ENCODE peak calls at places on chromosomes 13 and 19, in nine cellular contexts. O, L, P, E, M, I, C, Y and S are unnamed samples.

GRCh38 chr19:18090545-18091216 is 3.9 kb upstream of the IL12RB1 start:
- DNase-seq in O (no peak), L (no peak), P (no peak), E (no peak), M (no peak), I (no peak), C (peak; percentile 46), Y (peak; percentile 91), S (peak; percentile 21)

GRCh38 chr13:36357692-36358091 is 11.5 kb upstream of the SPART start:
- DNase-seq in O (peak; percentile 7), L (no peak), P (no peak), E (peak; percentile 20), M (no peak), I (peak; percentile 22), C (peak; percentile 10), Y (no peak), S (no peak)

GRCh38 chr19:38388310-38389100 is at the start of gene SPRED3:
- DNase-seq in O (peak; percentile 71), L (no peak), P (no peak), E (peak; percentile 47), M (no peak), I (peak; percentile 39), C (peak; percentile 74), Y (peak; percentile 98), S (peak; percentile 94)

GRCh38 chr19:17097593-17098126 is 22.1 kb downstream of the MYO9B start:
- DNase-seq in O (peak; percentile 24), L (no peak), P (no peak), E (peak; percentile 31), M (no peak), I (peak; percentile 81), C (peak; percentile 66), Y (peak; percentile 87), S (no peak)

GRCh38 chr13:113647351-113648217 is 10.4 kb downstream of the ATP4B start:
- DNase-seq in O (peak; percentile 98), L (peak; percentile 91), P (peak; percentile 59), E (peak; percentile 96), M (peak; percentile 87), I (peak; percentile 96), C (peak; percentile 43), Y (peak; percentile 76), S (peak; percentile 36)

GRCh38 chr13:32622827-32623226 is 36.6 kb downstream of the PDS5B start:
- DNase-seq in O (no peak), L (no peak), P (no peak), E (no peak), M (no peak), I (no peak), C (no peak), Y (no peak), S (no peak)

GRCh38 chr19:1837625-1838105 is 10.6 kb downstream of the REXO1 start:
- DNase-seq in O (no peak), L (no peak), P (no peak), E (no peak), M (no peak), I (peak; percentile 76), C (peak; percentile 47), Y (peak; percentile 99), S (peak; percentile 99)

GRCh38 chr19:10603873-10604459 is 16.9 kb upstream of the AP1M2 start:
- DNase-seq in O (no peak), L (no peak), P (peak; percentile 29), E (peak; percentile 43), M (peak; percentile 65), I (no peak), C (no peak), Y (peak; percentile 83), S (no peak)

GRCh38 chr13:98484289-98485219 is 92.4 kb downstream of the STK24 start:
- DNase-seq in O (peak; percentile 93), L (peak; percentile 80), P (peak; percentile 99), E (peak; percentile 96), M (peak; percentile 95), I (peak; percentile 97), C (peak; percentile 99), Y (peak; percentile 96), S (peak; percentile 80)

GRCh38 chr13:33761744-33762143 is 56.2 kb upstream of the RFC3 start:
- DNase-seq in O (peak; percentile 83), L (no peak), P (peak; percentile 12), E (peak; percentile 35), M (no peak), I (peak; percentile 10), C (peak; percentile 9), Y (peak; percentile 50), S (peak; percentile 17)

GRCh38 chr13:76709851-76710250 is 176.4 kb downstream of the KCTD12 start:
- DNase-seq in O (no peak), L (no peak), P (no peak), E (no peak), M (no peak), I (no peak), C (peak; percentile 73), Y (no peak), S (no peak)

GRCh38 chr19:19464339-19465098 is 50.8 kb downstream of the TSSK6 start:
- DNase-seq in O (peak; percentile 77), L (no peak), P (peak; percentile 37), E (peak; percentile 79), M (no peak), I (peak; percentile 66), C (peak; percentile 71), Y (no peak), S (peak; percentile 85)

GRCh38 chr13:43006893-43007631 is 15.0 kb upstream of the EPSTI1 start:
- DNase-seq in O (peak; percentile 48), L (no peak), P (peak; percentile 42), E (no peak), M (no peak), I (no peak), C (peak; percentile 63), Y (no peak), S (no peak)

GRCh38 chr13:27975579-27976361 is 6.7 kb upstream of the CDX2 start:
- DNase-seq in O (no peak), L (no peak), P (no peak), E (no peak), M (no peak), I (no peak), C (no peak), Y (peak; percentile 63), S (peak; percentile 65)

GRCh38 chr13:27973956-27974662 is 5.0 kb upstream of the CDX2 start:
- DNase-seq in O (no peak), L (no peak), P (no peak), E (no peak), M (peak; percentile 32), I (no peak), C (no peak), Y (peak; percentile 76), S (peak; percentile 51)

GRCh38 chr13:27977476-27978300 is 8.6 kb upstream of the CDX2 start:
- DNase-seq in O (no peak), L (no peak), P (peak; percentile 45), E (no peak), M (no peak), I (no peak), C (peak; percentile 39), Y (peak; percentile 70), S (peak; percentile 84)

GRCh38 chr13:27978301-27978968 is 9.3 kb upstream of the CDX2 start:
- DNase-seq in O (no peak), L (no peak), P (no peak), E (no peak), M (no peak), I (no peak), C (no peak), Y (peak; percentile 66), S (peak; percentile 72)

GRCh38 chr13:27976362-27977177 is 7.5 kb upstream of the CDX2 start:
- DNase-seq in O (no peak), L (no peak), P (no peak), E (no peak), M (no peak), I (no peak), C (no peak), Y (peak; percentile 62), S (no peak)
- H3K27me3 ChIP-seq in O (peaks cover 26% of the 10 kb centered on the region), L (peaks cover 84% of the 10 kb centered on the region), P (peaks cover 77% of the 10 kb centered on the region), E (peaks cover 7% of the 10 kb centered on the region), M (peaks cover 19% of the 10 kb centered on the region), I (peaks cover 84% of the 10 kb centered on the region), C (peaks cover 89% of the 10 kb centered on the region), Y (peaks cover 97% of the 10 kb centered on the region), S (peaks cover 100% of the 10 kb centered on the region)

GRCh38 chr19:43778651-43779050 is 2.1 kb downstream of the KCNN4 start:
- DNase-seq in O (no peak), L (no peak), P (no peak), E (no peak), M (no peak), I (no peak), C (no peak), Y (peak; percentile 75), S (peak; percentile 28)

GRCh38 chr19:43779820-43780219 is 953 bp downstream of the KCNN4 start:
- DNase-seq in O (no peak), L (no peak), P (peak; percentile 49), E (no peak), M (no peak), I (no peak), C (no peak), Y (peak; percentile 73), S (peak; percentile 39)

GRCh38 chr19:43777163-43777700 is 3.5 kb downstream of the KCNN4 start:
- DNase-seq in O (no peak), L (no peak), P (peak; percentile 35), E (peak; percentile 48), M (no peak), I (peak; percentile 34), C (peak; percentile 37), Y (peak; percentile 94), S (peak; percentile 56)

GRCh38 chr19:43780706-43781525 is at the start of gene KCNN4:
- DNase-seq in O (no peak), L (no peak), P (peak; percentile 96), E (no peak), M (no peak), I (no peak), C (peak; percentile 85), Y (peak; percentile 93), S (peak; percentile 56)

DNA sequence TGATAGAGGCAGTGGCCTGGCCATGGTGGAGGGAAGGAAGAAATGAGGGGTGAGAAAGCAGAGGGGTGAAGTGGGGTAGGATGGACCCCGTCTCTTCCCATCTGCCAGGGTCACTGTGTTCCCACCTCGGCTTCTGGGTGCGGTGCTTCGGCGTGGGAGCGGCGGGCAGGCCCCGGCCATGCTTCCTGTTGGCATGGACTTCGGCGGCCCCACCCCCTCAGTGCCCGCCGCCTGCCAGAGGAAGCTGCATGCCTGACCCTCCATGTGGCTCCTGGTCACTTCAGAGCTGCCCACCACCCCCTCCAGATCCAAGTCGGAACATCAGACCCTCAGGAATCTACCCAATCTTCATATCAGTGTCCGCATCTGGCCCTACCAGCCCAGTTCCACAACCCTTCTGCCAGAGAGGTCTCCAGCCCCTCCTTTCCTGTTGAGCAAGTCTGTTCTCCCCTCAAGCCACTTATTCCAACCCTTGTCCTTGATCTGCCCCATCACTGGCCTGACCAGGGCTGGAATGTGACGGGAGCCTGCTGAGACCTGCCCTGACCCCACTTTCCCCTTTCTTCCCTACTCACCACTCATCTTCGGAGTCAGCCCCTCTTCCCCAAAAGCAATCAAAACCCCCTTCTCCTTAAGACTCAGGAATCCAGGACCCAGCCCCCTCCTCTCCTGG is 1.5 kb downstream of the KCNN4 start:
- DNase-seq in O (no peak), L (no peak), P (peak; percentile 51), E (peak; percentile 21), M (no peak), I (no peak), C (no peak), Y (peak; percentile 51), S (peak; percentile 34)
- H3K4me3 ChIP-seq in O (no peak overlapping the region), L (no peak overlapping the region), P (peak overlapping the region; percentile 87), E (no peak overlapping the region), M (no peak overlapping the region), I (no peak overlapping the region), C (peak overlapping the region; percentile 65), Y (peak overlapping the region; percentile 71), S (no peak overlapping the region)

GRCh38 chr19:5526691-5527090 is 41.1 kb downstream of the TINCR start:
- DNase-seq in O (no peak), L (no peak), P (no peak), E (no peak), M (no peak), I (no peak), C (no peak), Y (peak; percentile 22), S (no peak)
- H3K27me3 ChIP-seq in O (no peaks in the 10 kb centered on the region), L (no peaks in the 10 kb centered on the region), P (peaks cover 4% of the 10 kb centered on the region), E (no peaks in the 10 kb centered on the region), M (no peaks in the 10 kb centered on the region), I (no peaks in the 10 kb centered on the region), C (peaks cover 6% of the 10 kb centered on the region), Y (peaks cover 3% of the 10 kb centered on the region), S (no peaks in the 10 kb centered on the region)

GRCh38 chr13:27830010-27830409 is 37.7 kb downstream of the GSX1 start:
- DNase-seq in O (peak; percentile 64), L (peak; percentile 44), P (no peak), E (peak; percentile 59), M (peak; percentile 57), I (peak; percentile 57), C (peak; percentile 45), Y (peak; percentile 92), S (peak; percentile 95)
- H3K4me3 ChIP-seq in O (no peak overlapping the region), L (peak overlapping the region; percentile 23), P (no peak overlapping the region), E (no peak overlapping the region), M (no peak overlapping the region), I (no peak overlapping the region), C (no peak overlapping the region), Y (peak overlapping the region; percentile 43), S (no peak overlapping the region)